ENCODE peak calls at places on chromosome 22, in four cellular contexts. A is K562, S is GM12878, D is HepG2. J is an unnamed sample.

GRCh38 chr22:43850529-43850928 is 11.8 kb downstream of the SULT4A1 start:
- DNase-seq in A (no peak), S (no peak), D (no peak), J (no peak)

GRCh38 chr22:20037419-20037818 is 16.5 kb downstream of the TANGO2 start:
- DNase-seq in A (no peak), S (no peak), D (no peak), J (no peak)

GRCh38 chr22:21102659-21103267 is 57.0 kb downstream of the LRRC74B start:
- DNase-seq in A (peak), S (no peak), D (peak), J (peak)

GRCh38 chr22:41656515-41656914 is 32.2 kb downstream of the SNU13 start:
- DNase-seq in A (no peak), S (no peak), D (no peak), J (no peak)

GRCh38 chr22:49094151-49094550 is 733.5 kb downstream of the BRD1 start:
- DNase-seq in A (no peak), S (no peak), D (no peak), J (no peak)

GRCh38 chr22:28769394-28770085 is 3.0 kb upstream of the CCDC117 start:
- DNase-seq in A (no peak), S (no peak), D (peak), J (no peak)

GRCh38 chr22:20998411-20999336 is 3.2 kb downstream of the THAP7 start:
- DNase-seq in A (no peak), S (no peak), D (no peak), J (no peak)

GRCh38 chr22:43796567-43796966 is 15.5 kb downstream of the EFCAB6 start:
- DNase-seq in A (no peak), S (no peak), D (no peak), J (no peak)

GRCh38 chr22:26287382-26288228 is 118.3 kb downstream of the SEZ6L start:
- DNase-seq in A (no peak), S (no peak), D (no peak), J (no peak)

GRCh38 chr22:49201046-49201970 is 626.4 kb downstream of the BRD1 start:
- DNase-seq in A (no peak), S (no peak), D (no peak), J (peak)

GRCh38 chr22:43897751-43898261 is 6.0 kb upstream of the PNPLA5 start:
- DNase-seq in A (no peak), S (no peak), D (no peak), J (no peak)

GRCh38 chr22:50153756-50154140 is 16.8 kb upstream of the PANX2 start:
- DNase-seq in A (no peak), S (no peak), D (no peak), J (no peak)

GRCh38 chr22:50314455-50315288 is 7.2 kb upstream of the PLXNB2 start:
- DNase-seq in A (peak), S (peak), D (no peak), J (no peak)

GRCh38 chr22:19663821-19664325 is 50.4 kb upstream of the SEPTIN5 start:
- DNase-seq in A (peak), S (no peak), D (no peak), J (no peak)

GRCh38 chr22:20624161-20624616 is 116.8 kb downstream of the MED15 start:
- DNase-seq in A (no peak), S (peak), D (no peak), J (no peak)

DNA sequence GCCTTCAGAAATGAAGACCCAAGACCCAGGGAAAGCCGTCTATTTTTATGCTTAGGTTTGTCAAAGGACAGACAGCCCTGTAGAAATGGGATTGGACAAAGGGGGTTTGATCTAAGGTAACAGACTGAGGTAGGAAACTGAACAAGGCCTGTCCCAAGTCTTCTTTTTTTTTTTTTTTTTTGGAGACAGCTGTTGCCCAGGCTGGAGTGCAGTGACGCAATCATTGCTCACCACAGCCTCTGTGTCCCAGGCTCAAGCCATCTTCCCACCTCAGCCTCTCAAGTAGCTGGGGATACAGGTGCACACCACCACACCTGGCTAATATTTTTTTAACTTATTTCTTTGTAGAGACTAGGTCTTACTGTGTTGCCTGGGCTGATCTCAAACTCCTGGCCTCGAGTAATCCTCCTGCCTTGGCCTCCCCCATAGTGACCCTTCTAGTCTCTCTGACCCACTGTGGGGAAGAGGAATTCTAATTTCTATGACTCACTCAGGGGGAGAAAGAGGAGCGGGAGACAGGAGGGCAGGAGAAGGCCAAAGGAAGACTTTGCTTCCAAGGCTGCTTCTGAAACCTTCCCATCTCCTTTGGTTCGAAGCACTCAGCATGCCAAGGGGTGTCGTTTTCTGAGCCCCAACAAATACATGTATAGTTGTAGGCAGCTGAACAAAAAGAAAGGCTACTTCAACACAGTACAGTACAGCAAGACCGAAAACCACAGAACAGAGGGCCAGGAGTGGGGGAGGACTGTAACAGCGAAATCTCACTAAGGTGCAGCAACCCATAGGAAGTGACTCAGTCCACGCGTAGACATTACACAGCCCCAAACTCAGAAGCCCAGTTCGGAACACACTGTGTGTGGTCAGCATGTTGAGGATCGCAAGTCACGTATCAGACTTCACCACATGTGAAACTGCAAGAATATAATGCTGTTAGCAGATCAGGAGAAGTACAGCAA is 872 bp downstream of the TMA7B start:
- DNase-seq in A (peak), S (peak), D (no peak), J (no peak)
- TF ChIP-seq CBFB in A (peak), S (peak), D (no peak), J (no peak)

GRCh38 chr22:46894081-46894671 is 131.7 kb downstream of the TBC1D22A start:
- DNase-seq in A (no peak), S (no peak), D (no peak), J (no peak)
- TF ChIP-seq CBFB in A (no peak), S (no peak), D (no peak), J (no peak)

GRCh38 chr22:24400726-24401596 is 26.4 kb upstream of the ADORA2A start:
- DNase-seq in A (no peak), S (peak), D (no peak), J (no peak)
- TF ChIP-seq CBFB in A (no peak), S (no peak), D (no peak), J (no peak)

DNA sequence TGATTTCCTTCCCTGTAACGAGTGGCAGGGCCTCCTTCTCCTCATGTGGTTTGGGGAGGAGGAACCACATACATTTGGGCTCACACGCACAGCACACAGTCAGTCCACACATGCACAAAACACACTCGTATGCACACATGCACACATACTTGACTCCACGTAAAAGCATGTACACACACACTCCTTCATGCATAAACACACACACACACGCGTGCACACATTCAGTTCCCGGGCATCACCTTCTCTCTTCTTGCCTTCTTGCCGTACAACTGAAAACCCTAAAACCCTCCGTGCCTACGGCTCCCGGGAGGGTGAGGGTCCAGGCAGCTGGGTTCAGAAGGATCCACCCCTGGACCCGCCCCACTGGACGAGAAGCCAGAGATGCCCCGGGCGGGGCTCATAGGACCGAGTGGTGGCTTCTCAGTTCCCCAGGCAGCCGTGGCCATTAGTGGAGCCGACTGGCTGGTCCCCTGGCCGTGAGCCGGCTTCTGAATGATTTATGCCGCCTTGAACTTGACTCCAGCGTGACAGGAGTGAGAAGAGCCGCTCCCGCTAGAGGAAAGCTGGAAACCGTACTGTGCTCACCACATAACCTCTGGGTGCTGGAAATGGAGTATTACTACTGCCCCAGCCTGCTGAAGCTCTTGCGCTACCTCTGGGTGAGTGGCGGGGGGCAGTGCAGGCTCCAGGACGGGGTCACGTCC is 117.4 kb downstream of the KIAA1671 start:
- DNase-seq in A (no peak), S (no peak), D (no peak), J (no peak)
- TF ChIP-seq CBFB in A (no peak), S (no peak), D (no peak), J (no peak)

GRCh38 chr22:36343070-36343719 is 44.6 kb downstream of the MYH9 start:
- DNase-seq in A (no peak), S (no peak), D (no peak), J (no peak)

GRCh38 chr22:36343720-36344105 is 44.1 kb downstream of the MYH9 start:
- DNase-seq in A (no peak), S (no peak), D (peak), J (no peak)

GRCh38 chr22:36347094-36347493 is 40.7 kb downstream of the MYH9 start:
- DNase-seq in A (no peak), S (no peak), D (no peak), J (no peak)

GRCh38 chr22:36341640-36342041 is 46.1 kb downstream of the MYH9 start:
- DNase-seq in A (no peak), S (no peak), D (peak), J (no peak)

DNA sequence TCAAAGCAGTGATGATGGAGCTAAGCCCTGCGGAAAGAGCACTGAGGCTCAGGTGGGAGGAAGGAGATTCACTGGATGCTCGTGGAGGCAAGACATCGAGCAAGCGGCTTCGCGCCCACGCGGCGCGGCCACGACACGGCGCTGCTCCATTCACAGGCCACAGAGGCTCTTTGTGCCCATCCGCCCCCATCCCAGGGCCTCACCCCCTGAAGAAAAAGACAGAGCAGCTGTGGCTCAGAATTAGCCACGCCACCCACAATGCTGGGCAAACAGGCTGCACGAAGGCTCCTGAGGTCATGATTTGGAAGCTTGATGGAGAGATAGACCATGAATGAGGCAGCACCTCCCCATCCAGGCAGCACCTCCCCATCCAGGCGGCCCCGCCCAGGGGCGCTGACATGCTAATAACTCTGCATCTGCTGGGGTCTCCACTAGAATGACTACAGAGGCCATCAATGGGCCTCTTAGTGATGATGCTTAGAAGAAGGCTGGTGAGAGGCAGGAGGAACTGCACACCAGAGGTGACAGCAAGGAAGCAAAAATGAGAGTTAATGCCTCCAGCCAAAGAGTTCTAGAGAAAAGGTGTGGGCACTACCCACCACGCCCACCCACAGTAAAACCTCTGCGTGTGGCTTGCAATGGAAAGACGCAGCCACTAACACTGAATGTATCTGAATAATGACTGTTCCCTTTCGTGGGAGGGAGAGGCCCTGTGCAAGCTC is 43.5 kb downstream of the MYH9 start:
- DNase-seq in A (no peak), S (no peak), D (no peak), J (no peak)
- TF ChIP-seq CBFB in A (no peak), S (no peak), D (no peak), J (no peak)

GRCh38 chr22:40451230-40451629 is 80.8 kb downstream of the SGSM3 start:
- DNase-seq in A (no peak), S (no peak), D (no peak), J (no peak)
- TF ChIP-seq CBFB in A (no peak), S (no peak), D (no peak), J (no peak)

GRCh38 chr22:45317551-45318167 is 7.9 kb downstream of the FAM118A start:
- DNase-seq in A (no peak), S (no peak), D (no peak), J (peak)
- TF ChIP-seq CBFB in A (no peak), S (no peak), D (no peak), J (no peak)

DNA sequence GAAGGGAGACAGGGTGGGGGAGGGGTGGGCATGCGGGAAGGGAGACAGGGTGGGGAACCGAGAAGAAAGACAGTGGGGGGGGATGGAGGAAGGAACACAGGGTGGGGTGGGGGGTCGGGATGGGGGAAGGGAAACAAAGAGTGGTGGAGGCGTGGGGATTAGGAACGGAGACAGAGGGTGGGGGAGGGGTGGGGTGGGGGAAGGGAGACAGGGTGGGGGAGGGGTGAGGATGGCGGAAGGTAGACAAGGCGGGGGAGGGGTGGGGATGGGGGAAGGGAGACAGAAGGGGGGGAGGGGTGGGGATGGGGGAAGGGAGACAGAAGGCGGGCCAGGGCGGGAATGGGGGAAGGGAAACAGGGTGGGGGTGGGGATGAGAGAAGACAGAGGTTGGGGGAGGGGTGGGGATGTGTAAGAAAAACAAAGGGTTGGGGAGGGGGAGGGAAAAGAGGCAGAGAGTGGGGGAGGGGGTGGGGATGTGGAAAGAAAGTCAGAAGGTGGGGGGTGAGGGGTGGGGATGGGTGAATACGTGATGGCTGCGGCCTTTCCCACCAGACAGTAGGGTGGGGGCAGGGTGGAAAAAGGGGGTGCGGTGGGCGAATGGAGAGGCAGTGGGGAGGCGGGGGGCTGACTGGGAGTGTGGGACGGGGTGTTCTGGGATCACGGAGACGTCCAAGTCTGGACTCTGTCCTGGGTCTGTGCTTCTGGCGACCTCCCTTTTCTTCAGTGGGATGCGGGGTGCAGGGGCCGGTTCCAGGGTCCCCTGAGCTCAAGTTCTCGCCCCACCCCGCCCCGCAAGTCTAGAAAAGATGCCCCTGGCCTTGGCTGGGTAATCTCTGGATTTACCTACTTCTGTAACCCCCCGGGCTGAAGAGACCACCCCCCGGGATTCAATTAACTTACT is 744 bp downstream of the PRAME start:
- DNase-seq in A (peak), S (no peak), D (no peak), J (no peak)
- TF ChIP-seq CBFB in A (no peak), S (no peak), D (no peak), J (no peak)

GRCh38 chr22:25192406-25192805 is 7.3 kb upstream of the CRYBB3 start:
- DNase-seq in A (no peak), S (no peak), D (no peak), J (no peak)

GRCh38 chr22:25182131-25183110 is 17.2 kb upstream of the CRYBB3 start:
- DNase-seq in A (no peak), S (no peak), D (no peak), J (no peak)

GRCh38 chr22:25186140-25186539 is 13.5 kb upstream of the CRYBB3 start:
- DNase-seq in A (no peak), S (no peak), D (no peak), J (no peak)

GRCh38 chr22:25183959-25184619 is 15.6 kb upstream of the CRYBB3 start:
- DNase-seq in A (no peak), S (no peak), D (peak), J (no peak)

GRCh38 chr22:25187469-25187868 is 12.2 kb upstream of the CRYBB3 start:
- DNase-seq in A (no peak), S (no peak), D (no peak), J (no peak)
- TF ChIP-seq CBFB in A (no peak), S (no peak), D (no peak), J (no peak)